ENCODE peak calls at places on chromosomes 11 and 22, in ten cellular contexts. One of them, this sample, is unnamed.

GRCh38 chr11:78351193-78351592 is 66.4 kb downstream of the GAB2 start:
- DNase-seq in anterior cingulate cortex: no peak
- DNase-seq in AG09319: no peak
- DNase-seq in HTR-8/SVneo: no peak
- DNase-seq in mammary epithelial cell: no peak
- DNase-seq in ELF-1: no peak
- DNase-seq in activated CD4-positive, alpha-beta memory T cell treated with anti-CD3 and anti-CD28 coated beads, Interleukin-2, amount 10 ng/mL, durations not matched to agents 7 days and 5 days: no peak
- DNase-seq in H54: no peak
- DNase-seq in EL: no peak
- DNase-seq in ecto neural progenitor cell: no peak
- DNase-seq in this sample: no peak

GRCh38 chr22:46443850-46444389 is 93.5 kb downstream of the CELSR1 start:
- DNase-seq in anterior cingulate cortex: no peak
- DNase-seq in AG09319: no peak
- DNase-seq in HTR-8/SVneo: no peak
- DNase-seq in mammary epithelial cell: no peak
- DNase-seq in ELF-1: peak
- DNase-seq in activated CD4-positive, alpha-beta memory T cell treated with anti-CD3 and anti-CD28 coated beads, Interleukin-2, amount 10 ng/mL, durations not matched to agents 7 days and 5 days: no peak
- DNase-seq in H54: no peak
- DNase-seq in EL: no peak
- DNase-seq in ecto neural progenitor cell: no peak
- DNase-seq in this sample: no peak

GRCh38 chr11:67493548-67494370 is 10.9 kb downstream of the AIP start:
- DNase-seq in anterior cingulate cortex: no peak
- DNase-seq in AG09319: no peak
- DNase-seq in HTR-8/SVneo: no peak
- DNase-seq in mammary epithelial cell: no peak
- DNase-seq in ELF-1: no peak
- DNase-seq in activated CD4-positive, alpha-beta memory T cell treated with anti-CD3 and anti-CD28 coated beads, Interleukin-2, amount 10 ng/mL, durations not matched to agents 7 days and 5 days: no peak
- DNase-seq in H54: no peak
- DNase-seq in EL: no peak
- DNase-seq in ecto neural progenitor cell: no peak
- DNase-seq in this sample: no peak

GRCh38 chr22:48054596-48054995 is 1292.1 kb downstream of the TBC1D22A start:
- DNase-seq in anterior cingulate cortex: no peak
- DNase-seq in AG09319: no peak
- DNase-seq in HTR-8/SVneo: no peak
- DNase-seq in mammary epithelial cell: no peak
- DNase-seq in ELF-1: no peak
- DNase-seq in activated CD4-positive, alpha-beta memory T cell treated with anti-CD3 and anti-CD28 coated beads, Interleukin-2, amount 10 ng/mL, durations not matched to agents 7 days and 5 days: no peak
- DNase-seq in H54: no peak
- DNase-seq in EL: no peak
- DNase-seq in ecto neural progenitor cell: peak
- DNase-seq in this sample: no peak

GRCh38 chr11:120954381-120954780 is 69.5 kb upstream of the TBCEL start:
- DNase-seq in anterior cingulate cortex: no peak
- DNase-seq in AG09319: no peak
- DNase-seq in HTR-8/SVneo: no peak
- DNase-seq in mammary epithelial cell: no peak
- DNase-seq in ELF-1: no peak
- DNase-seq in activated CD4-positive, alpha-beta memory T cell treated with anti-CD3 and anti-CD28 coated beads, Interleukin-2, amount 10 ng/mL, durations not matched to agents 7 days and 5 days: no peak
- DNase-seq in H54: no peak
- DNase-seq in EL: no peak
- DNase-seq in ecto neural progenitor cell: no peak
- DNase-seq in this sample: no peak

GRCh38 chr11:1531418-1531817 is 40.7 kb downstream of the DUSP8 start:
- DNase-seq in anterior cingulate cortex: no peak
- DNase-seq in AG09319: no peak
- DNase-seq in HTR-8/SVneo: no peak
- DNase-seq in mammary epithelial cell: peak
- DNase-seq in ELF-1: no peak
- DNase-seq in activated CD4-positive, alpha-beta memory T cell treated with anti-CD3 and anti-CD28 coated beads, Interleukin-2, amount 10 ng/mL, durations not matched to agents 7 days and 5 days: no peak
- DNase-seq in H54: no peak
- DNase-seq in EL: no peak
- DNase-seq in ecto neural progenitor cell: no peak
- DNase-seq in this sample: no peak

GRCh38 chr11:77039491-77040400 is 5.5 kb downstream of the B3GNT6 start:
- DNase-seq in anterior cingulate cortex: no peak
- DNase-seq in AG09319: no peak
- DNase-seq in HTR-8/SVneo: no peak
- DNase-seq in mammary epithelial cell: peak
- DNase-seq in ELF-1: peak
- DNase-seq in activated CD4-positive, alpha-beta memory T cell treated with anti-CD3 and anti-CD28 coated beads, Interleukin-2, amount 10 ng/mL, durations not matched to agents 7 days and 5 days: no peak
- DNase-seq in H54: no peak
- DNase-seq in EL: peak
- DNase-seq in ecto neural progenitor cell: peak
- DNase-seq in this sample: peak

GRCh38 chr11:35791088-35791958 is 128.7 kb downstream of the TRIM44 start:
- DNase-seq in anterior cingulate cortex: no peak
- DNase-seq in AG09319: no peak
- DNase-seq in HTR-8/SVneo: no peak
- DNase-seq in mammary epithelial cell: no peak
- DNase-seq in ELF-1: no peak
- DNase-seq in activated CD4-positive, alpha-beta memory T cell treated with anti-CD3 and anti-CD28 coated beads, Interleukin-2, amount 10 ng/mL, durations not matched to agents 7 days and 5 days: no peak
- DNase-seq in H54: no peak
- DNase-seq in EL: no peak
- DNase-seq in ecto neural progenitor cell: no peak
- DNase-seq in this sample: no peak

GRCh38 chr11:66112041-66112491 is 42.0 kb downstream of the PACS1 start:
- DNase-seq in anterior cingulate cortex: no peak
- DNase-seq in AG09319: no peak
- DNase-seq in HTR-8/SVneo: no peak
- DNase-seq in mammary epithelial cell: no peak
- DNase-seq in ELF-1: peak
- DNase-seq in activated CD4-positive, alpha-beta memory T cell treated with anti-CD3 and anti-CD28 coated beads, Interleukin-2, amount 10 ng/mL, durations not matched to agents 7 days and 5 days: no peak
- DNase-seq in H54: no peak
- DNase-seq in EL: peak
- DNase-seq in ecto neural progenitor cell: no peak
- DNase-seq in this sample: no peak

GRCh38 chr11:65555693-65556231 is 2.4 kb downstream of the LTBP3 start:
- DNase-seq in anterior cingulate cortex: no peak
- DNase-seq in AG09319: peak
- DNase-seq in HTR-8/SVneo: peak
- DNase-seq in mammary epithelial cell: peak
- DNase-seq in ELF-1: no peak
- DNase-seq in activated CD4-positive, alpha-beta memory T cell treated with anti-CD3 and anti-CD28 coated beads, Interleukin-2, amount 10 ng/mL, durations not matched to agents 7 days and 5 days: no peak
- DNase-seq in H54: peak
- DNase-seq in EL: peak
- DNase-seq in ecto neural progenitor cell: no peak
- DNase-seq in this sample: peak